ENCODE peak calls at places on chromosomes 12 and 14, in seven cellular contexts. One of them, this sample, is unnamed.

GRCh38 chr12:31874961-31875608 is 84.1 kb upstream of the RESF1 start:
- DNase-seq in left lung: peak
- DNase-seq in Peyer's patch: peak
- DNase-seq in heart left ventricle: peak
- DNase-seq in HCT116: no peak
- DNase-seq in AG09319: peak
- DNase-seq in HL-60: peak
- DNase-seq in this sample: peak

GRCh38 chr12:94712852-94713545 is 62.6 kb upstream of the TMCC3 start:
- DNase-seq in left lung: no peak
- DNase-seq in Peyer's patch: no peak
- DNase-seq in heart left ventricle: no peak
- DNase-seq in HCT116: no peak
- DNase-seq in AG09319: no peak
- DNase-seq in HL-60: no peak
- DNase-seq in this sample: no peak

GRCh38 chr12:75120202-75120774 is 89.4 kb downstream of the KCNC2 start:
- DNase-seq in left lung: no peak
- DNase-seq in Peyer's patch: no peak
- DNase-seq in heart left ventricle: no peak
- DNase-seq in HCT116: no peak
- DNase-seq in AG09319: no peak
- DNase-seq in HL-60: no peak
- DNase-seq in this sample: no peak

GRCh38 chr14:51228890-51229289 is 11.2 kb upstream of the TMX1 start:
- DNase-seq in left lung: no peak
- DNase-seq in Peyer's patch: no peak
- DNase-seq in heart left ventricle: no peak
- DNase-seq in HCT116: no peak
- DNase-seq in AG09319: peak
- DNase-seq in HL-60: no peak
- DNase-seq in this sample: no peak

GRCh38 chr12:57154076-57154475 is 6.7 kb upstream of the LRP1-AS start:
- DNase-seq in left lung: no peak
- DNase-seq in Peyer's patch: no peak
- DNase-seq in heart left ventricle: no peak
- DNase-seq in HCT116: no peak
- DNase-seq in AG09319: no peak
- DNase-seq in HL-60: no peak
- DNase-seq in this sample: no peak

GRCh38 chr12:125148316-125148715 is 83.1 kb downstream of the AACS start:
- DNase-seq in left lung: no peak
- DNase-seq in Peyer's patch: no peak
- DNase-seq in heart left ventricle: no peak
- DNase-seq in HCT116: no peak
- DNase-seq in AG09319: no peak
- DNase-seq in HL-60: no peak
- DNase-seq in this sample: no peak

GRCh38 chr14:58455593-58456265 is 28.2 kb downstream of the KIAA0586 start:
- DNase-seq in left lung: no peak
- DNase-seq in Peyer's patch: no peak
- DNase-seq in heart left ventricle: no peak
- DNase-seq in HCT116: no peak
- DNase-seq in AG09319: no peak
- DNase-seq in HL-60: no peak
- DNase-seq in this sample: no peak

GRCh38 chr12:125533434-125534029 is 468.3 kb downstream of the AACS start:
- DNase-seq in left lung: no peak
- DNase-seq in Peyer's patch: no peak
- DNase-seq in heart left ventricle: no peak
- DNase-seq in HCT116: no peak
- DNase-seq in AG09319: no peak
- DNase-seq in HL-60: no peak
- DNase-seq in this sample: no peak

GRCh38 chr14:44404021-44404420 is 103.1 kb downstream of the FSCB start:
- DNase-seq in left lung: no peak
- DNase-seq in Peyer's patch: no peak
- DNase-seq in heart left ventricle: no peak
- DNase-seq in HCT116: no peak
- DNase-seq in AG09319: no peak
- DNase-seq in HL-60: no peak
- DNase-seq in this sample: no peak

GRCh38 chr14:52103416-52103815 is 34.6 kb upstream of the NID2 start:
- DNase-seq in left lung: no peak
- DNase-seq in Peyer's patch: no peak
- DNase-seq in heart left ventricle: no peak
- DNase-seq in HCT116: no peak
- DNase-seq in AG09319: no peak
- DNase-seq in HL-60: no peak
- DNase-seq in this sample: no peak

GRCh38 chr14:59464651-59465569 is at the start of gene GPR135:
- DNase-seq in left lung: peak
- DNase-seq in Peyer's patch: peak
- DNase-seq in heart left ventricle: peak
- DNase-seq in HCT116: no peak
- DNase-seq in AG09319: no peak
- DNase-seq in HL-60: no peak
- DNase-seq in this sample: peak

GRCh38 chr14:61152851-61153364 is 128.2 kb downstream of the TMEM30B start:
- DNase-seq in left lung: no peak
- DNase-seq in Peyer's patch: no peak
- DNase-seq in heart left ventricle: no peak
- DNase-seq in HCT116: no peak
- DNase-seq in AG09319: no peak
- DNase-seq in HL-60: no peak
- DNase-seq in this sample: no peak

GRCh38 chr14:74898694-74899093 is 17.0 kb downstream of the DLST start:
- DNase-seq in left lung: no peak
- DNase-seq in Peyer's patch: no peak
- DNase-seq in heart left ventricle: no peak
- DNase-seq in HCT116: no peak
- DNase-seq in AG09319: no peak
- DNase-seq in HL-60: no peak
- DNase-seq in this sample: no peak

GRCh38 chr12:19972325-19973288 is 395.7 kb upstream of the PDE3A start:
- DNase-seq in left lung: no peak
- DNase-seq in Peyer's patch: no peak
- DNase-seq in heart left ventricle: no peak
- DNase-seq in HCT116: no peak
- DNase-seq in AG09319: no peak
- DNase-seq in HL-60: no peak
- DNase-seq in this sample: no peak

GRCh38 chr14:31449971-31450610 is 7.2 kb downstream of the DTD2 start:
- DNase-seq in left lung: no peak
- DNase-seq in Peyer's patch: no peak
- DNase-seq in heart left ventricle: no peak
- DNase-seq in HCT116: peak
- DNase-seq in AG09319: no peak
- DNase-seq in HL-60: no peak
- DNase-seq in this sample: no peak

GRCh38 chr12:94286580-94287244 is 138.3 kb downstream of the PLXNC1 start:
- DNase-seq in left lung: no peak
- DNase-seq in Peyer's patch: no peak
- DNase-seq in heart left ventricle: no peak
- DNase-seq in HCT116: no peak
- DNase-seq in AG09319: no peak
- DNase-seq in HL-60: no peak
- DNase-seq in this sample: no peak

GRCh38 chr12:18861287-18861858 is 123.5 kb downstream of the CAPZA3 start:
- DNase-seq in left lung: no peak
- DNase-seq in Peyer's patch: no peak
- DNase-seq in heart left ventricle: no peak
- DNase-seq in HCT116: peak
- DNase-seq in AG09319: no peak
- DNase-seq in HL-60: no peak
- DNase-seq in this sample: no peak

GRCh38 chr12:22653075-22653474 is 28.1 kb downstream of the ETNK1 start:
- DNase-seq in left lung: no peak
- DNase-seq in Peyer's patch: no peak
- DNase-seq in heart left ventricle: no peak
- DNase-seq in HCT116: no peak
- DNase-seq in AG09319: peak
- DNase-seq in HL-60: no peak
- DNase-seq in this sample: no peak

GRCh38 chr12:117527480-117527857 is 166.0 kb upstream of the NOS1 start:
- DNase-seq in left lung: no peak
- DNase-seq in Peyer's patch: no peak
- DNase-seq in heart left ventricle: no peak
- DNase-seq in HCT116: no peak
- DNase-seq in AG09319: no peak
- DNase-seq in HL-60: no peak
- DNase-seq in this sample: no peak

GRCh38 chr14:40365305-40365704 is 933.1 kb upstream of the FBXO33 start:
- DNase-seq in left lung: no peak
- DNase-seq in Peyer's patch: no peak
- DNase-seq in heart left ventricle: no peak
- DNase-seq in HCT116: no peak
- DNase-seq in AG09319: no peak
- DNase-seq in HL-60: no peak
- DNase-seq in this sample: no peak

GRCh38 chr14:40362856-40363255 is 930.6 kb upstream of the FBXO33 start:
- DNase-seq in left lung: no peak
- DNase-seq in Peyer's patch: no peak
- DNase-seq in heart left ventricle: no peak
- DNase-seq in HCT116: no peak
- DNase-seq in AG09319: no peak
- DNase-seq in HL-60: no peak
- DNase-seq in this sample: no peak

GRCh38 chr14:40371011-40371410 is 938.8 kb upstream of the FBXO33 start:
- DNase-seq in left lung: no peak
- DNase-seq in Peyer's patch: no peak
- DNase-seq in heart left ventricle: no peak
- DNase-seq in HCT116: no peak
- DNase-seq in AG09319: no peak
- DNase-seq in HL-60: no peak
- DNase-seq in this sample: no peak

GRCh38 chr14:40368314-40368713 is 936.1 kb upstream of the FBXO33 start:
- DNase-seq in left lung: no peak
- DNase-seq in Peyer's patch: no peak
- DNase-seq in heart left ventricle: no peak
- DNase-seq in HCT116: no peak
- DNase-seq in AG09319: no peak
- DNase-seq in HL-60: no peak
- DNase-seq in this sample: no peak

DNA sequence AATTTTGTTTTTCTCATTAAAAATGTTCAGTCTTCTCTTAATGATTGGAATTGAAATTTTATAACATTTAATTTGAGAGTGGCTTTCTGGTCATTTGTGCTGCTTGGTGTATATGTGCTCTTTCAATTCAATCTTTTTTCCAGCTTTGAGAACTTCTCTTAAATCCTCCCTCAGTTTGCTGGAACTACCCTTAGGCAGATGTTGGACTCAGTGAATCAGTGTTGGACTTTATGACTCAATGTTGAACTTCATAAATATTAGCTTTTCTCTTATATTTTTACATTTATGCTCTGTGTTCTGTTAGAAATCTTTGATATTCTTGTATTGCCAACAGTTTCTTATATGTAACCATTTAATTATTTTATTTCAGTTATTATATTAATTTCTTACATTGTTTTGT is 935.5 kb upstream of the FBXO33 start:
- DNase-seq in left lung: no peak
- DNase-seq in Peyer's patch: no peak
- DNase-seq in heart left ventricle: no peak
- DNase-seq in HCT116: no peak
- DNase-seq in AG09319: no peak
- DNase-seq in HL-60: no peak
- DNase-seq in this sample: no peak
- TF ChIP-seq CTCF in left lung: no peak
- TF ChIP-seq CTCF in Peyer's patch: no peak
- TF ChIP-seq CTCF in heart left ventricle: no peak
- TF ChIP-seq CTCF in HCT116: no peak
- TF ChIP-seq CTCF in AG09319: no peak
- TF ChIP-seq CTCF in HL-60: no peak
- TF ChIP-seq CTCF in this sample: no peak

GRCh38 chr12:24768415-24768814 is 180.5 kb downstream of the BCAT1 start:
- DNase-seq in left lung: no peak
- DNase-seq in Peyer's patch: no peak
- DNase-seq in heart left ventricle: no peak
- DNase-seq in HCT116: no peak
- DNase-seq in AG09319: no peak
- DNase-seq in HL-60: no peak
- DNase-seq in this sample: no peak
- TF ChIP-seq CTCF in left lung: no peak
- TF ChIP-seq CTCF in Peyer's patch: no peak
- TF ChIP-seq CTCF in heart left ventricle: no peak
- TF ChIP-seq CTCF in HCT116: no peak
- TF ChIP-seq CTCF in AG09319: no peak
- TF ChIP-seq CTCF in HL-60: no peak
- TF ChIP-seq CTCF in this sample: no peak

DNA sequence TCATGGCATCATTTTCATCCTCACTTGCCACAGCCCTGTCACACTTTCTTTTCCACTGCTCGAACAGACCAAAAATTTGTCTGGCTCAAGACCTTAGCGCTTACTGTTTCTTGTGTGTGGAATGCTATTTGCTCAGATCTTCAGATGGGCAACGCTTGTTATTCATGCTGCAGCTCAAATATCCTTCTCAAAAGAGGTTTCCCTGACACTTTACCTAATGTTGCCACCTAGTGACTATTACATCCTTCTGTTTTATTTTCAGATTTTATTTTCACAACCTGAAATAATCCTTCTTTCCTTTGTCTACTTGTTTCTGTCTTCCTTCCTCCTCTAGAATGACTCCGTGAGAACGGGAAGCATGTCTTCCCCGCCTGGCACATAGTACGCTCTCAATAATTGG is 5.6 kb downstream of the FBXO33 start:
- DNase-seq in left lung: no peak
- DNase-seq in Peyer's patch: no peak
- DNase-seq in heart left ventricle: no peak
- DNase-seq in HCT116: no peak
- DNase-seq in AG09319: peak
- DNase-seq in HL-60: no peak
- DNase-seq in this sample: no peak
- TF ChIP-seq CTCF in left lung: no peak
- TF ChIP-seq CTCF in Peyer's patch: peak
- TF ChIP-seq CTCF in heart left ventricle: no peak
- TF ChIP-seq CTCF in HCT116: no peak
- TF ChIP-seq CTCF in AG09319: peak
- TF ChIP-seq CTCF in HL-60: no peak
- TF ChIP-seq CTCF in this sample: no peak

GRCh38 chr14:90446405-90446804 is 49.6 kb downstream of the CALM1 start:
- DNase-seq in left lung: no peak
- DNase-seq in Peyer's patch: no peak
- DNase-seq in heart left ventricle: no peak
- DNase-seq in HCT116: no peak
- DNase-seq in AG09319: no peak
- DNase-seq in HL-60: no peak
- DNase-seq in this sample: no peak

GRCh38 chr14:90450667-90451066 is 53.8 kb downstream of the CALM1 start:
- DNase-seq in left lung: no peak
- DNase-seq in Peyer's patch: no peak
- DNase-seq in heart left ventricle: no peak
- DNase-seq in HCT116: no peak
- DNase-seq in AG09319: no peak
- DNase-seq in HL-60: no peak
- DNase-seq in this sample: no peak

GRCh38 chr14:90450151-90450550 is 53.3 kb downstream of the CALM1 start:
- DNase-seq in left lung: no peak
- DNase-seq in Peyer's patch: no peak
- DNase-seq in heart left ventricle: no peak
- DNase-seq in HCT116: no peak
- DNase-seq in AG09319: no peak
- DNase-seq in HL-60: no peak
- DNase-seq in this sample: no peak

GRCh38 chr14:90445011-90445410 is 48.2 kb downstream of the CALM1 start:
- DNase-seq in left lung: no peak
- DNase-seq in Peyer's patch: no peak
- DNase-seq in heart left ventricle: no peak
- DNase-seq in HCT116: no peak
- DNase-seq in AG09319: no peak
- DNase-seq in HL-60: no peak
- DNase-seq in this sample: no peak

GRCh38 chr14:90447720-90448497 is 51.1 kb downstream of the CALM1 start:
- DNase-seq in left lung: no peak
- DNase-seq in Peyer's patch: no peak
- DNase-seq in heart left ventricle: no peak
- DNase-seq in HCT116: no peak
- DNase-seq in AG09319: no peak
- DNase-seq in HL-60: no peak
- DNase-seq in this sample: no peak
- TF ChIP-seq CTCF in left lung: no peak
- TF ChIP-seq CTCF in Peyer's patch: no peak
- TF ChIP-seq CTCF in heart left ventricle: no peak
- TF ChIP-seq CTCF in HCT116: no peak
- TF ChIP-seq CTCF in AG09319: no peak
- TF ChIP-seq CTCF in HL-60: no peak
- TF ChIP-seq CTCF in this sample: no peak

This sample was measured in CD14-positive monocyte.